ENCODE peak calls at places on chromosomes 16 and 17, in eight cellular contexts. M, P, G, V, I, A, R and S are unnamed samples.

GRCh38 chr17:32495347-32496253 is 8.8 kb downstream of the CDK5R1 start:
- DNase-seq in G (no peak), R (no peak), I (no peak), A (peak; percentile 23), P (no peak), V (no peak), M (no peak), S (no peak)

GRCh38 chr17:14091367-14091766 is 22.1 kb downstream of the COX10 start:
- DNase-seq in V (peak; percentile 78), R (no peak), M (no peak), A (no peak), P (no peak), G (no peak), I (no peak), S (no peak)

GRCh38 chr16:13896543-13897182 is 23.3 kb upstream of the ERCC4 start:
- DNase-seq in M (no peak), P (peak; percentile 5), I (peak; percentile 11), G (no peak), R (no peak), A (peak; percentile 8), V (no peak), S (no peak)

GRCh38 chr16:1159973-1160772 is 7.3 kb downstream of the CACNA1H start:
- DNase-seq in A (no peak), R (no peak), I (no peak), M (peak; percentile 63), V (no peak), P (no peak), G (no peak), S (peak; percentile 26)

GRCh38 chr16:10738231-10739077 is 5.2 kb upstream of the NUBP1 start:
- DNase-seq in V (peak; percentile 84), M (peak; percentile 17), I (no peak), R (peak; percentile 38), P (peak; percentile 65), G (peak; percentile 79), A (peak; percentile 68), S (peak; percentile 94)

GRCh38 chr17:1649844-1650409 is at the start of gene RILP:
- DNase-seq in A (peak; percentile 29), G (no peak), P (peak; percentile 66), V (no peak), R (no peak), M (no peak), I (peak; percentile 71), S (peak; percentile 79)

GRCh38 chr16:57172891-57173290 is 12.9 kb downstream of the PSME3IP1 start:
- DNase-seq in G (no peak), M (no peak), P (no peak), I (no peak), A (no peak), V (no peak), R (no peak), S (no peak)

GRCh38 chr17:64950871-64951270 is 31.6 kb upstream of the LRRC37A3 start:
- DNase-seq in I (no peak), V (no peak), G (no peak), P (no peak), R (no peak), A (peak; percentile 29), M (no peak), S (peak; percentile 54)

GRCh38 chr17:50603340-50603739 is 31.3 kb upstream of the ABCC3 start:
- DNase-seq in P (no peak), I (no peak), A (no peak), V (no peak), M (no peak), G (no peak), R (no peak), S (no peak)

GRCh38 chr16:82340531-82340930 is 170.5 kb upstream of the MPHOSPH6 start:
- DNase-seq in M (no peak), P (no peak), V (no peak), A (no peak), R (no peak), G (no peak), I (no peak), S (no peak)

GRCh38 chr16:27779719-27780161 is 229.8 kb downstream of the KATNIP start:
- DNase-seq in M (peak; percentile 72), V (peak; percentile 20), I (no peak), G (no peak), A (peak; percentile 56), R (no peak), P (no peak), S (no peak)

GRCh38 chr17:46046957-46047356 is 47.9 kb downstream of the STH start:
- DNase-seq in R (no peak), P (no peak), M (no peak), I (no peak), V (no peak), A (peak; percentile 86), G (no peak), S (no peak)

GRCh38 chr16:30561212-30561816 is 3.1 kb upstream of the ZNF764 start:
- DNase-seq in A (no peak), V (no peak), P (peak; percentile 50), G (peak; percentile 33), R (no peak), I (no peak), M (no peak), S (no peak)

GRCh38 chr16:57567691-57568090 is 25.2 kb downstream of the ADGRG5 start:
- DNase-seq in G (no peak), M (no peak), A (no peak), V (no peak), I (no peak), P (no peak), R (no peak), S (no peak)

GRCh38 chr16:74521691-74522090 is 85.2 kb downstream of the GLG1 start:
- DNase-seq in A (peak; percentile 59), P (no peak), I (no peak), M (peak; percentile 18), R (no peak), G (no peak), V (peak; percentile 59), S (peak; percentile 79)

GRCh38 chr17:10681866-10682446 is 15.4 kb downstream of the SCO1 start:
- DNase-seq in P (no peak), V (peak; percentile 86), G (no peak), M (no peak), R (no peak), A (peak; percentile 69), I (no peak), S (peak; percentile 29)

GRCh38 chr17:50767446-50767845 is at the start of gene ANKRD40CL:
- DNase-seq in V (no peak), G (peak; percentile 4), P (no peak), A (no peak), M (no peak), I (no peak), R (no peak), S (no peak)

GRCh38 chr16:60582528-60582927 is 1453.7 kb downstream of the CDH8 start:
- DNase-seq in P (no peak), V (no peak), A (no peak), R (no peak), M (no peak), G (no peak), I (no peak), S (no peak)

GRCh38 chr17:27657620-27658019 is 26.6 kb downstream of the LGALS9 start:
- DNase-seq in R (no peak), M (no peak), A (peak; percentile 47), G (peak; percentile 36), I (peak; percentile 53), V (no peak), P (peak; percentile 24), S (no peak)

GRCh38 chr16:48596326-48596725 is 13.7 kb downstream of the N4BP1 start:
- DNase-seq in A (no peak), V (no peak), R (no peak), P (peak; percentile 67), M (no peak), I (no peak), G (peak; percentile 50), S (no peak)

GRCh38 chr16:24273511-24273910 is 17.4 kb downstream of the CACNG3 start:
- DNase-seq in M (no peak), I (no peak), R (no peak), A (no peak), V (peak; percentile 38), P (no peak), G (no peak), S (peak; percentile 49)

GRCh38 chr16:72978212-72978611 is 69.7 kb downstream of the ZFHX3 start:
- DNase-seq in M (no peak), V (no peak), P (no peak), R (no peak), G (no peak), I (no peak), A (peak; percentile 58), S (no peak)

GRCh38 chr17:37176683-37177082 is 199.1 kb upstream of the C17orf78 start:
- DNase-seq in R (no peak), A (peak; percentile 31), M (no peak), V (peak; percentile 50), P (no peak), I (no peak), G (no peak), S (peak; percentile 9)

GRCh38 chr16:50310308-50311133 is 44.2 kb downstream of the ADCY7 start:
- DNase-seq in R (no peak), G (peak; percentile 16), A (no peak), I (no peak), P (no peak), M (no peak), V (no peak), S (no peak)

GRCh38 chr17:57955183-57955952 is at the start of gene CUEDC1:
- DNase-seq in M (peak; percentile 88), V (peak; percentile 64), A (peak; percentile 50), I (peak; percentile 66), G (peak; percentile 65), R (peak; percentile 47), P (no peak), S (peak; percentile 55)

GRCh38 chr17:63492940-63493339 is 16.1 kb downstream of the ACE start:
- DNase-seq in G (no peak), M (no peak), V (no peak), I (no peak), R (no peak), A (no peak), P (no peak), S (no peak)

GRCh38 chr16:1047801-1048200 is 24.7 kb upstream of the SSTR5 start:
- DNase-seq in G (no peak), P (no peak), R (no peak), I (no peak), A (no peak), V (no peak), M (no peak), S (no peak)

GRCh38 chr17:74190154-74190553 is 13.3 kb upstream of the RPL38 start:
- DNase-seq in M (no peak), A (peak; percentile 74), V (peak; percentile 34), I (no peak), P (peak; percentile 40), R (peak; percentile 52), G (no peak), S (peak; percentile 51)

GRCh38 chr17:17325816-17326215 is 22.6 kb downstream of the NT5M start:
- DNase-seq in R (no peak), A (no peak), G (no peak), P (no peak), V (no peak), I (no peak), M (no peak), S (no peak)

GRCh38 chr17:73641779-73642580 is 2.3 kb downstream of the SDK2 start:
- DNase-seq in I (no peak), V (no peak), R (no peak), A (no peak), G (no peak), M (peak; percentile 47), P (no peak), S (no peak)

GRCh38 chr17:41073676-41074075 is 8.0 kb upstream of the KRTAP2-4 start:
- DNase-seq in I (no peak), A (no peak), P (no peak), V (no peak), M (no peak), G (no peak), R (no peak), S (no peak)

GRCh38 chr17:50478391-50479361 is at the start of gene RSAD1:
- DNase-seq in I (peak; percentile 88), R (peak; percentile 93), A (peak; percentile 87), V (peak; percentile 91), M (peak; percentile 91), G (peak; percentile 90), P (peak; percentile 94), S (peak; percentile 86)